ENCODE peak calls at places on chromosomes 7 and 10, in seven cellular contexts. F is HFF-Myc, W is ovary, X is transverse colon, K is fibroblast of mammary gland, R is lower lobe of right lung, S is fibroblast of pulmonary artery. O is an unnamed sample.

GRCh38 chr7:23072916-23073315 is 32.7 kb upstream of the KLHL7 start:
- DNase-seq in F (no peak), W (no peak), X (no peak), K (no peak), R (no peak), S (no peak), O (no peak)

GRCh38 chr7:90298145-90299038 is 22.7 kb downstream of the FAM237B start:
- DNase-seq in F (peak), W (no peak), X (no peak), K (peak), R (no peak), S (peak), O (peak)

GRCh38 chr7:6172331-6173295 is 99.8 kb downstream of the CYTH3 start:
- DNase-seq in F (no peak), W (no peak), X (no peak), K (peak), R (no peak), S (no peak), O (no peak)

GRCh38 chr7:52961084-52961483 is 74.3 kb upstream of the POM121L12 start:
- DNase-seq in F (no peak), W (no peak), X (no peak), K (no peak), R (no peak), S (peak), O (no peak)

GRCh38 chr7:75642810-75643486 is 95.8 kb downstream of the HIP1 start:
- DNase-seq in F (peak), W (no peak), X (peak), K (peak), R (peak), S (peak), O (no peak)

GRCh38 chr10:43256531-43257209 is 10.2 kb downstream of the RASGEF1A start:
- DNase-seq in F (no peak), W (peak), X (no peak), K (no peak), R (no peak), S (no peak), O (no peak)

GRCh38 chr10:8047452-8048280 is 6.8 kb upstream of the GATA3 start:
- DNase-seq in F (no peak), W (no peak), X (no peak), K (no peak), R (no peak), S (no peak), O (no peak)

GRCh38 chr10:122504551-122504950 is 43.2 kb downstream of the HTRA1 start:
- DNase-seq in F (no peak), W (peak), X (peak), K (peak), R (peak), S (peak), O (peak)

GRCh38 chr7:93265220-93265619 is 33.1 kb downstream of the VPS50 start:
- DNase-seq in F (no peak), W (no peak), X (no peak), K (no peak), R (no peak), S (no peak), O (no peak)

GRCh38 chr7:6392712-6393666 is 54.8 kb downstream of the DAGLB start:
- DNase-seq in F (peak), W (peak), X (peak), K (peak), R (peak), S (peak), O (peak)

GRCh38 chr7:625376-625971 is 101.0 kb upstream of the DNAAF5 start:
- DNase-seq in F (no peak), W (no peak), X (no peak), K (no peak), R (no peak), S (no peak), O (no peak)

GRCh38 chr7:101222275-101222830 is 4.4 kb downstream of the ZNHIT1 start:
- DNase-seq in F (no peak), W (no peak), X (no peak), K (no peak), R (no peak), S (no peak), O (no peak)

GRCh38 chr7:141454338-141454737 is 96.9 kb upstream of the AGK start:
- DNase-seq in F (no peak), W (no peak), X (no peak), K (no peak), R (no peak), S (no peak), O (no peak)

GRCh38 chr10:24889636-24890035 is 62.8 kb downstream of the PRTFDC1 start:
- DNase-seq in F (no peak), W (no peak), X (no peak), K (no peak), R (no peak), S (peak), O (no peak)

GRCh38 chr10:108684431-108684830 is 1238.9 kb downstream of the XPNPEP1 start:
- DNase-seq in F (no peak), W (no peak), X (no peak), K (peak), R (no peak), S (no peak), O (no peak)

GRCh38 chr10:491667-492424 is 197.6 kb downstream of the DIP2C start:
- DNase-seq in F (no peak), W (no peak), X (no peak), K (no peak), R (no peak), S (no peak), O (no peak)
- H3K4me3 ChIP-seq in F (no peak), W (no peak), X (no peak), K (no peak), R (no peak), S (no peak), O (no peak)

GRCh38 chr7:152608208-152608607 is 67.7 kb downstream of the XRCC2 start:
- DNase-seq in F (no peak), W (no peak), X (no peak), K (no peak), R (no peak), S (no peak), O (no peak)
- TF ChIP-seq CTCF in F (no peak), W (no peak), X (no peak), K (no peak), R (no peak), S (no peak), O (no peak)

GRCh38 chr10:89392974-89393373 is 551 bp downstream of the IFIT1 start:
- DNase-seq in F (no peak), W (no peak), X (peak), K (peak), R (no peak), S (peak), O (peak)

GRCh38 chr10:89393898-89394297 is 1.5 kb downstream of the IFIT1 start:
- DNase-seq in F (no peak), W (no peak), X (no peak), K (no peak), R (no peak), S (no peak), O (no peak)

GRCh38 chr10:89391882-89392756 is at the start of gene IFIT1:
- DNase-seq in F (peak), W (peak), X (peak), K (peak), R (no peak), S (peak), O (peak)

GRCh38 chr10:89398003-89398749 is 5.8 kb downstream of the IFIT1 start:
- DNase-seq in F (no peak), W (no peak), X (peak), K (peak), R (no peak), S (peak), O (no peak)

DNA sequence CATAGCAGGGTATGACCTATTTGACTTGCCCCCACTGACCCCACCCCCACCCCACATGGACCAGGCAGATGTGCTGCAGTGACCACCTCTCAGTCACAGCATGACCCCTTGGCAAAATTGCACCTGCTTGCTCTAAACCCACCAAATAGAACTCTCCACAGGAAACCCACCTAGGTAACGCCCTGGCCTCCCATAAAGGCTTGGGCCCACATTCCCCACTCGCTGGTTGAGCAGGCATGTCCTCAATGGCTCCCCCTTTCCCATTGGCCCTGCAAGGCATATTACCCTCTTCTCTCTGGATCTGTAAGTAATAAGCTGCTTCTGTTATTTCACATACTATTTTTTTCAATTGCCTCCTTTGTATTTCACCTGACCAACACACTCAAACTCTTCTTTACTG is 2.7 kb downstream of the IFIT1 start:
- DNase-seq in F (no peak), W (no peak), X (no peak), K (no peak), R (no peak), S (no peak), O (no peak)
- H3K4me3 ChIP-seq in F (no peak), W (no peak), X (no peak), K (no peak), R (peak), S (no peak), O (no peak)

GRCh38 chr10:82392533-82392932 is 517.5 kb downstream of the NRG3 start:
- DNase-seq in F (no peak), W (no peak), X (no peak), K (no peak), R (no peak), S (no peak), O (no peak)
- TF ChIP-seq CTCF in F (no peak), W (no peak), X (no peak), K (no peak), R (no peak), S (no peak), O (no peak)

DNA sequence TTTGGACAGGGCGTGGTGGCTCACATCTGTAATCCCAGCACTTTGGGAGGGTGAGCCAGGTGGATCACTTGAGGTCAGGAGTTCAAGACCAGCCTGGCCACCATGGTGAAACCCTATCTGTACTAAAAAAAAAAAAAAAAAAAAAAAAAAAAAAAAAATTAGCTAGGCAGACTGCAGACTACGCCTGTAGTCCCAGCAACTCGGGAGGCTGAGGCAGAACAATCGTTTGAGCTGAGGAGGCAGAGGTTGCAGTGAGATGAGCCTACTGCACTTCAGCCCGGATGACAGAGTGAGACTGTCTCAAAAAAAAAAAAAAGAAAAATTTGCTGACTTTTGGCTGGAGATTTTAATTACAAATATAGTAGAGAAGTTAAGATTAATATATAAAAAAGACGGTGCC is 104.0 kb downstream of the HIPK2 start:
- DNase-seq in F (no peak), W (no peak), X (no peak), K (no peak), R (no peak), S (no peak), O (no peak)
- H3K4me3 ChIP-seq in F (no peak), W (no peak), X (no peak), K (no peak), R (no peak), S (no peak), O (no peak)

GRCh38 chr7:26343837-26344236 is 52.2 kb downstream of the SNX10 start:
- DNase-seq in F (no peak), W (no peak), X (no peak), K (no peak), R (no peak), S (no peak), O (no peak)
- TF ChIP-seq CTCF in F (no peak), W (no peak), X (no peak), K (no peak), R (no peak), S (no peak), O (no peak)

DNA sequence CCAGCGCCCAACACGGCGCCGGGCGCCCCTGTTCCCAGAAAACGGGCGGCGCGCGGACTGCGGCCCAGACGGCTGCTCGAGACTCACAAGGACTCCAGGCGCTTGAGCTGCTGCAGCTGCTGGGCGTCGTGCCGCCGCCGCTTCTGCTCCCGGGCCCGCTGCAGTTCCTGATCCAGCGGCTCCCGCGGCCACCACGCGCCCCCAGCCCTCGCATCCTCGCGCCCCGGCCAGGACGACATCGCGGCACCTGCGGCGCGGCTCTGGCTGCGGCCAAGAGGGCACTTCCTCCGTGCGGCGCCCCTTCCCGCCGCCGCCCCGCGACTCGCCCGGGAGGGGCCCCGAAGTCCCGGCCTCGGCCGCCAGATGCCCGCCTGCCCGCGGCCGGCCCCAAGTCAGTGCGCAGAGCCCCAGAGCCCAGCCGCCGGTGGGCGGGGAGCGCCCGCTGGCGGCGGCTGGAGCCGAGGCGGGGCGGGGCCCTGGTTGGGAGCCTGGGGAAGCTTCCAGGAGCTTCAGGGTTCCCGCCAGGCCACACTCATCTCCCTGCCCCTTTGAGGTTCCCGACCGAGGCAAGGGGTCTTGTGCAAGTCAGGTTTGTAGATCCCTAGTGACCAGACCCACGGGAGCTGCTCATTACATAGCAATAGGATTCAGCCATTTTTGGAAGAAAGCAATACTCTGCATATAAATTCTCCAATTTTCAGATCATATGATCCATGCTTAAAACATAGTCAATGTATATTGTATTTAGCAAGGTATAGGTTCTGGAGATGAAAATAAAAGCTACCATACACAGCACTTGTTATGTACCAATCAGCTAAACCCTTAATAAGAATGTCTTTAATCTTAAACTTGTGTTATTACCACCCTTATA is 14.2 kb upstream of the FKBP9 start:
- DNase-seq in F (no peak), W (peak), X (peak), K (peak), R (peak), S (peak), O (no peak)
- H3K4me3 ChIP-seq in F (peak), W (peak), X (peak), K (peak), R (peak), S (peak), O (peak)

GRCh38 chr7:1709900-1710299 is 39.8 kb downstream of the ELFN1 start:
- DNase-seq in F (no peak), W (no peak), X (no peak), K (peak), R (no peak), S (no peak), O (no peak)
- TF ChIP-seq CTCF in F (peak), W (no peak), X (no peak), K (peak), R (no peak), S (peak), O (peak)

O was measured in kidney epithelial cell.